ENCODE peak calls at places on chromosome 10, in ten cellular contexts. One of them, this sample, is unnamed.

GRCh38 chr10:105700327-105700726 is 1059.2 kb downstream of the SORCS3 start:
- DNase-seq in AG10803: no peak
- DNase-seq in left ventricle myocardium inferior: no peak
- DNase-seq in lower lobe of right lung: no peak
- DNase-seq in lower leg skin: no peak
- DNase-seq in mucosa of descending colon: no peak
- DNase-seq in gastrocnemius medialis: no peak
- DNase-seq in SJCRH30: no peak
- DNase-seq in GM23248: no peak
- DNase-seq in tibial artery: no peak
- DNase-seq in this sample: no peak

GRCh38 chr10:91296471-91296870 is 76.0 kb downstream of the PCGF5 start:
- DNase-seq in mucosa of descending colon: no peak
- DNase-seq in gastrocnemius medialis: no peak
- DNase-seq in lower lobe of right lung: no peak
- DNase-seq in left ventricle myocardium inferior: no peak
- DNase-seq in GM23248: peak; percentile 40
- DNase-seq in AG10803: peak; percentile 16
- DNase-seq in lower leg skin: no peak
- DNase-seq in SJCRH30: peak; percentile 61
- DNase-seq in tibial artery: no peak
- DNase-seq in this sample: peak; percentile 63

GRCh38 chr10:62860946-62861345 is 44.8 kb upstream of the EGR2 start:
- DNase-seq in GM23248: no peak
- DNase-seq in left ventricle myocardium inferior: no peak
- DNase-seq in tibial artery: no peak
- DNase-seq in mucosa of descending colon: no peak
- DNase-seq in lower lobe of right lung: no peak
- DNase-seq in lower leg skin: no peak
- DNase-seq in SJCRH30: peak; percentile 1
- DNase-seq in AG10803: no peak
- DNase-seq in gastrocnemius medialis: no peak
- DNase-seq in this sample: peak; percentile 7

GRCh38 chr10:78937388-78937787 is 131.4 kb upstream of the ZMIZ1 start:
- DNase-seq in gastrocnemius medialis: no peak
- DNase-seq in lower leg skin: no peak
- DNase-seq in left ventricle myocardium inferior: no peak
- DNase-seq in GM23248: no peak
- DNase-seq in lower lobe of right lung: no peak
- DNase-seq in SJCRH30: no peak
- DNase-seq in mucosa of descending colon: no peak
- DNase-seq in AG10803: no peak
- DNase-seq in tibial artery: no peak
- DNase-seq in this sample: no peak

GRCh38 chr10:110203500-110204455 is 3.6 kb upstream of the MXI1 start:
- DNase-seq in left ventricle myocardium inferior: no peak
- DNase-seq in lower lobe of right lung: no peak
- DNase-seq in mucosa of descending colon: peak; percentile 71
- DNase-seq in SJCRH30: no peak
- DNase-seq in tibial artery: no peak
- DNase-seq in gastrocnemius medialis: no peak
- DNase-seq in AG10803: no peak
- DNase-seq in lower leg skin: no peak
- DNase-seq in GM23248: no peak
- DNase-seq in this sample: peak; percentile 100

GRCh38 chr10:119341236-119342016 is 134.1 kb downstream of the GRK5 start:
- DNase-seq in mucosa of descending colon: no peak
- DNase-seq in left ventricle myocardium inferior: peak; percentile 47
- DNase-seq in gastrocnemius medialis: no peak
- DNase-seq in lower leg skin: no peak
- DNase-seq in lower lobe of right lung: no peak
- DNase-seq in tibial artery: no peak
- DNase-seq in AG10803: peak; percentile 50
- DNase-seq in SJCRH30: peak; percentile 68
- DNase-seq in GM23248: peak; percentile 80
- DNase-seq in this sample: peak; percentile 67

GRCh38 chr10:77070892-77071595 is 566.6 kb downstream of the KCNMA1 start:
- DNase-seq in AG10803: peak; percentile 9
- DNase-seq in mucosa of descending colon: no peak
- DNase-seq in SJCRH30: no peak
- DNase-seq in GM23248: no peak
- DNase-seq in lower leg skin: peak; percentile 51
- DNase-seq in lower lobe of right lung: no peak
- DNase-seq in gastrocnemius medialis: peak; percentile 55
- DNase-seq in tibial artery: peak; percentile 80
- DNase-seq in left ventricle myocardium inferior: peak; percentile 68
- DNase-seq in this sample: no peak

GRCh38 chr10:110209399-110209925 is 2.1 kb downstream of the MXI1 start:
- DNase-seq in AG10803: peak; percentile 85
- DNase-seq in lower lobe of right lung: peak; percentile 66
- DNase-seq in lower leg skin: peak; percentile 62
- DNase-seq in SJCRH30: peak; percentile 72
- DNase-seq in left ventricle myocardium inferior: peak; percentile 65
- DNase-seq in tibial artery: no peak
- DNase-seq in GM23248: peak; percentile 90
- DNase-seq in mucosa of descending colon: peak; percentile 72
- DNase-seq in gastrocnemius medialis: peak; percentile 46
- DNase-seq in this sample: peak; percentile 59

GRCh38 chr10:122018951-122019413 is 30.0 kb downstream of the TACC2 start:
- DNase-seq in SJCRH30: peak; percentile 41
- DNase-seq in lower lobe of right lung: peak; percentile 51
- DNase-seq in tibial artery: no peak
- DNase-seq in GM23248: no peak
- DNase-seq in left ventricle myocardium inferior: no peak
- DNase-seq in AG10803: no peak
- DNase-seq in lower leg skin: peak; percentile 54
- DNase-seq in mucosa of descending colon: peak; percentile 75
- DNase-seq in gastrocnemius medialis: no peak
- DNase-seq in this sample: peak; percentile 86

GRCh38 chr10:122020202-122020601 is 31.2 kb downstream of the TACC2 start:
- DNase-seq in mucosa of descending colon: no peak
- DNase-seq in tibial artery: no peak
- DNase-seq in GM23248: no peak
- DNase-seq in lower leg skin: no peak
- DNase-seq in gastrocnemius medialis: no peak
- DNase-seq in lower lobe of right lung: no peak
- DNase-seq in left ventricle myocardium inferior: no peak
- DNase-seq in SJCRH30: no peak
- DNase-seq in AG10803: no peak
- DNase-seq in this sample: peak; percentile 30

GRCh38 chr10:122021828-122022227 is 32.9 kb downstream of the TACC2 start:
- DNase-seq in lower leg skin: no peak
- DNase-seq in SJCRH30: no peak
- DNase-seq in mucosa of descending colon: no peak
- DNase-seq in lower lobe of right lung: no peak
- DNase-seq in AG10803: no peak
- DNase-seq in tibial artery: no peak
- DNase-seq in gastrocnemius medialis: peak; percentile 56
- DNase-seq in GM23248: no peak
- DNase-seq in left ventricle myocardium inferior: no peak
- DNase-seq in this sample: no peak

GRCh38 chr10:122021421-122021820 is 32.5 kb downstream of the TACC2 start:
- DNase-seq in tibial artery: no peak
- DNase-seq in mucosa of descending colon: no peak
- DNase-seq in AG10803: peak; percentile 62
- DNase-seq in SJCRH30: no peak
- DNase-seq in lower lobe of right lung: no peak
- DNase-seq in left ventricle myocardium inferior: no peak
- DNase-seq in gastrocnemius medialis: no peak
- DNase-seq in lower leg skin: peak; percentile 79
- DNase-seq in GM23248: peak; percentile 63
- DNase-seq in this sample: no peak

DNA sequence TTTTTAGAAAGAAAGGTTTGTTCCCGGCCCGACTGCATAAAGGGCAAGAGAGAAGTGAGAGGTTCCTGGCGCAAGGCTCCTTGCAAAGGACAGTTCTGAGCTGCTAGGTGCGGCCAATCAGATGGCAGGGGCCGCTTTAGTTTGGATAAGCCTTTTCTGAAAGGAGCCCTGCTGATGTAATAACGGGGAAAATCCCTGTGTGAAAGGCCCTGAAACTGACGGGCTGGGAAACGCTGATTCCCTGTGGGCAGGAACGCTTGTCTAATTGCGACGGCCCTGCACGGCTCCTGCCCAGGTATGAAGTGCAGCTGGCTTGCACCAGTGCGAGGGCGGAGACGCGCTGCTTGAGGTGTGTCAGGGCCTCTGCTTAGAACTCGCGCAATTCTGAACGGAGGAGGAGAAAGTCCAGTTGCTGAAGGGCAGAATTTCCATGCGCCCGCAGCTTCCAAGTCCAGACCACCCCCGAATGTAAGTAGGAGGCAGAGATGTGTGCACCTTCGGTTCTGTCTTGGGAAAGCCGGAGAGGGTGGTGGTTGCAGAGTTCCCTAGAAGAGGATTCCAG is 30.5 kb downstream of the TACC2 start:
- DNase-seq in mucosa of descending colon: peak; percentile 90
- DNase-seq in lower leg skin: peak; percentile 74
- DNase-seq in GM23248: no peak
- DNase-seq in tibial artery: no peak
- DNase-seq in SJCRH30: peak; percentile 39
- DNase-seq in left ventricle myocardium inferior: no peak
- DNase-seq in AG10803: no peak
- DNase-seq in lower lobe of right lung: peak; percentile 81
- DNase-seq in gastrocnemius medialis: peak; percentile 48
- DNase-seq in this sample: peak; percentile 95
- H3K4me3 ChIP-seq in mucosa of descending colon: peak overlapping the region; percentile 19
- H3K4me3 ChIP-seq in lower leg skin: no peak overlapping the region
- H3K4me3 ChIP-seq in GM23248: no peak overlapping the region
- H3K4me3 ChIP-seq in tibial artery: peak overlapping the region; percentile 12
- H3K4me3 ChIP-seq in SJCRH30: peak overlapping the region; percentile 21
- H3K4me3 ChIP-seq in left ventricle myocardium inferior: peak overlapping the region; percentile 48
- H3K4me3 ChIP-seq in AG10803: no peak overlapping the region
- H3K4me3 ChIP-seq in lower lobe of right lung: peak overlapping the region; percentile 25
- H3K4me3 ChIP-seq in gastrocnemius medialis: peak overlapping the region; percentile 36
- H3K4me3 ChIP-seq in this sample: peak overlapping the region; percentile 27

GRCh38 chr10:71395621-71396020 is 1.1 kb upstream of the CDH23 start:
- DNase-seq in lower lobe of right lung: no peak
- DNase-seq in GM23248: no peak
- DNase-seq in AG10803: no peak
- DNase-seq in mucosa of descending colon: no peak
- DNase-seq in lower leg skin: no peak
- DNase-seq in tibial artery: no peak
- DNase-seq in gastrocnemius medialis: no peak
- DNase-seq in left ventricle myocardium inferior: no peak
- DNase-seq in SJCRH30: no peak
- DNase-seq in this sample: no peak

GRCh38 chr10:71396084-71396713 is 521 bp upstream of the CDH23 start:
- DNase-seq in lower lobe of right lung: no peak
- DNase-seq in mucosa of descending colon: peak; percentile 61
- DNase-seq in gastrocnemius medialis: peak; percentile 36
- DNase-seq in left ventricle myocardium inferior: peak; percentile 66
- DNase-seq in GM23248: peak; percentile 22
- DNase-seq in SJCRH30: peak; percentile 74
- DNase-seq in tibial artery: no peak
- DNase-seq in lower leg skin: no peak
- DNase-seq in AG10803: no peak
- DNase-seq in this sample: peak; percentile 46

GRCh38 chr10:71398991-71399375 is 2.3 kb downstream of the CDH23 start:
- DNase-seq in SJCRH30: no peak
- DNase-seq in tibial artery: no peak
- DNase-seq in left ventricle myocardium inferior: no peak
- DNase-seq in AG10803: no peak
- DNase-seq in lower leg skin: no peak
- DNase-seq in GM23248: no peak
- DNase-seq in lower lobe of right lung: no peak
- DNase-seq in mucosa of descending colon: no peak
- DNase-seq in gastrocnemius medialis: no peak
- DNase-seq in this sample: no peak

GRCh38 chr10:71396714-71397339 is at the start of gene CDH23:
- DNase-seq in left ventricle myocardium inferior: peak; percentile 55
- DNase-seq in AG10803: no peak
- DNase-seq in tibial artery: no peak
- DNase-seq in lower leg skin: no peak
- DNase-seq in gastrocnemius medialis: no peak
- DNase-seq in mucosa of descending colon: peak; percentile 49
- DNase-seq in lower lobe of right lung: no peak
- DNase-seq in SJCRH30: peak; percentile 32
- DNase-seq in GM23248: peak; percentile 38
- DNase-seq in this sample: no peak

DNA sequence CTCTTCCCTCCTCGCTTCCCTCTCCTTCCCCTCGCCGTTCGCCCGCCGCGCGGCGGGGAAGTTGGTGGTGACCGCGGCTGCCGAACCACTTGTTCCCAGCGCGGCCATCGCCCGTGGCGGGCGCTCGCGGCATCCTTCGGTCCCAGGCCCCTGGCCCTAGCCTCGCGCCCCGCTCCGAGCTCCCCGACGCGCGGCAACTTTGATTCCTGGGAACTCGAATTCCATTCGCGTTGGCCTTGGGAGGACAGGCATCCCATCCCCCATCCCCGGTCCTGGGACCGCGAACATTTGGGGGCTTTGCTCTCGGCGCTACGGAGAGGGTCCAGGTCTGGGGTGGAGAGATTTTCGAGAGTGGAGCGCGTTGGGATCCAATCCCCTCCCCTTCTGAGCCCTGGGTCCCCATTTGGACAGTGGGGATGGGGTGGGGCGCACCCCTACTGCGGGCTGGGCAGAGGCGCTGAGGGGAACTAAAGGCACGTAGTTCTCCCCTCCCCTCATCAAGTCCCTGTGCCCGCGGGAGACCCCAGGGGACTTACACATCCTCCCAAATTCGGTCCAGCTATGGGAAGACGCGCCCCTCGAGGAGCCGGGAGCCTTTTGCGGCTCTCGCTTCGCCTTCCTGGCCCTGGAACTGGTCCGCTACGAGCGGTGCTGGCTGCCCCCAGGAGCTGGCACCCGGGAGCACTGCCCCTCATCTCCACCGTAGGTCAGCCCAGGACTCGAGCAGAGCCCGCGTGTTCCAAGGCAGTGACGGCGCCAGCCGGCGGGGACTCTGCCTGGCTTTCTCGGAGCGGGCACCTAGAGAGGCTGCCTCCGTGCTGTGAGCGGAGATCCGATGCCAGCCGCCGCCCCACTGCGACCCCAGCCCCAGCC is 856 bp downstream of the CDH23 start:
- DNase-seq in AG10803: no peak
- DNase-seq in left ventricle myocardium inferior: no peak
- DNase-seq in gastrocnemius medialis: no peak
- DNase-seq in lower leg skin: no peak
- DNase-seq in GM23248: no peak
- DNase-seq in tibial artery: no peak
- DNase-seq in SJCRH30: no peak
- DNase-seq in mucosa of descending colon: no peak
- DNase-seq in lower lobe of right lung: no peak
- DNase-seq in this sample: no peak
- H3K4me3 ChIP-seq in AG10803: no peak overlapping the region
- H3K4me3 ChIP-seq in left ventricle myocardium inferior: peak overlapping the region; percentile 72
- H3K4me3 ChIP-seq in gastrocnemius medialis: peak overlapping the region; percentile 55
- H3K4me3 ChIP-seq in lower leg skin: no peak overlapping the region
- H3K4me3 ChIP-seq in GM23248: peak overlapping the region; percentile 14
- H3K4me3 ChIP-seq in tibial artery: peak overlapping the region; percentile 56
- H3K4me3 ChIP-seq in SJCRH30: peak overlapping the region; percentile 42
- H3K4me3 ChIP-seq in mucosa of descending colon: no peak overlapping the region
- H3K4me3 ChIP-seq in lower lobe of right lung: peak overlapping the region; percentile 55
- H3K4me3 ChIP-seq in this sample: no peak overlapping the region

DNA sequence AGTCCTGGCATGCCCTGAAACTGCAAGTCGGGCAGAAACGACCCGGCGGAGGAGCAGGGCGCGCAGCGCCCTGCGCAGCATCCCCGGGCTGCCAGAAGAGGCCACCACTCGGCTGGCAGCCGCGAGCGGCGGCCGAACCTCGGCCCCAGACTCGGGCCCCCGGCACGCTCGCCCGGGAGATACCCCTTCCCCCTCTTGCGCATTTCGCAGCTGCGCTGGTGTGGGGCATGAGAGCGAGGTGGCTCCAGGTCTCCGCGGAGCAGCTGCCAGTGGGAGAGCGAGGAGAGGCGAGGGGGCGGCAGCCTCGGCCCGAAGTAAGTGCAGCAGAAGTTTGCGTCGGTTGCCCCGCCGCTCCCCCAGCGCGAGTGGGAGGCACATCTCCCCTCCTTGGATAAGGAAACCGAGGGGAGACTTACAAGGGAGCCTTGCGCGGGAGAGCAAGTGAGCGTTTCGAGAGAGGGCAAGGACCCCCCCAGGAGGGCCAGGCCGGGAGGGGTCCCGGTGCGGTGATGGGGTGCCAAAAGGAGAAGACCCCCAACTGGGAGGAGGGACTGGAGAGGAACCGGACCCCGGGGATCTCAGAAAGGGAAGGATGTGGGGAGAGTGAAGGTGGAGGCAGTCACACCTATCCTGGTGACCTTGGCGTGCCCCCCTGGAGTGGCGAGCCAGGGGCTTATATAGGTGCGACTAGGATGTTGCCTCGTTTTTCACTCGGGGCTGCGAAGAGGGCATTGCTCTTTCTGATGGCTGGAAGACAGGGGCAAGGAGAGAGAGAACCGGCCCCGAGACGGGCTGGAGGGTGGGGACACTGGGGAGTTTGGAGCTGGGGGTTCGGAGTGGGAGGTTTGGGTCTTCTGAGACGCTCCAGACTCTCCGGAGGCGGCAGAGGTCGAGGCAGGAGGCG is 256.3 kb downstream of the OTUD1 start:
- DNase-seq in SJCRH30: peak; percentile 63
- DNase-seq in lower leg skin: no peak
- DNase-seq in left ventricle myocardium inferior: no peak
- DNase-seq in mucosa of descending colon: no peak
- DNase-seq in gastrocnemius medialis: no peak
- DNase-seq in GM23248: no peak
- DNase-seq in tibial artery: no peak
- DNase-seq in AG10803: no peak
- DNase-seq in lower lobe of right lung: no peak
- DNase-seq in this sample: no peak
- H3K4me3 ChIP-seq in SJCRH30: peak overlapping the region; percentile 58
- H3K4me3 ChIP-seq in lower leg skin: no peak overlapping the region
- H3K4me3 ChIP-seq in left ventricle myocardium inferior: peak overlapping the region; percentile 57
- H3K4me3 ChIP-seq in mucosa of descending colon: no peak overlapping the region
- H3K4me3 ChIP-seq in gastrocnemius medialis: peak overlapping the region; percentile 41
- H3K4me3 ChIP-seq in GM23248: no peak overlapping the region
- H3K4me3 ChIP-seq in tibial artery: peak overlapping the region; percentile 9
- H3K4me3 ChIP-seq in AG10803: no peak overlapping the region
- H3K4me3 ChIP-seq in lower lobe of right lung: peak overlapping the region; percentile 29
- H3K4me3 ChIP-seq in this sample: no peak overlapping the region

DNA sequence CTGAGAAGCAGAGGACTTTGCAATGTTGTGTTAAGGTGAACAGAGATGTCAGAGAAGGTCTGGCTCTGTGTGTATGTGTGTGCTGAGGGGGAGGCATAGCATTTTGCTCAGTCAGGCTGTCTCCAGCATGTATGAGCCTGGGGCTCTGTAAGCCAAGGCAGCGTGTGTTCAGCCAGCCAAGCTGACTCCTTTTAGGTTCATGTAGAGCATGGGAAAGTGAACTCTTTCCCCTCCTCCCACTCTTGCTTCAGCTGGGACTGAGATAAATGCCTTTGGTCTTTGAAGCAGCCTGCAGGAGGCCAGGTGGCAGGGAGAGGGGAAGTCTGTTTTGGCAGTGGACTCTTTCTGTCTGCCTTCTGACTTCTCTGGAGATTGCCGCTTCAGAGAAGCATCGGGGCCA is 3.8 kb downstream of the SFXN2 start:
- DNase-seq in mucosa of descending colon: no peak
- DNase-seq in GM23248: peak; percentile 42
- DNase-seq in left ventricle myocardium inferior: no peak
- DNase-seq in AG10803: no peak
- DNase-seq in gastrocnemius medialis: peak; percentile 44
- DNase-seq in lower leg skin: no peak
- DNase-seq in tibial artery: no peak
- DNase-seq in SJCRH30: peak; percentile 36
- DNase-seq in lower lobe of right lung: no peak
- DNase-seq in this sample: no peak
- H3K4me3 ChIP-seq in mucosa of descending colon: no peak overlapping the region
- H3K4me3 ChIP-seq in GM23248: no peak overlapping the region
- H3K4me3 ChIP-seq in left ventricle myocardium inferior: peak overlapping the region; percentile 17
- H3K4me3 ChIP-seq in AG10803: no peak overlapping the region
- H3K4me3 ChIP-seq in gastrocnemius medialis: no peak overlapping the region
- H3K4me3 ChIP-seq in lower leg skin: no peak overlapping the region
- H3K4me3 ChIP-seq in tibial artery: no peak overlapping the region
- H3K4me3 ChIP-seq in SJCRH30: no peak overlapping the region
- H3K4me3 ChIP-seq in lower lobe of right lung: no peak overlapping the region
- H3K4me3 ChIP-seq in this sample: no peak overlapping the region